ENCODE peak calls at places on chromosome X, in six cellular contexts. H, I, U, N, P and J are unnamed samples.

GRCh38 chrX:9835585-9836210 is 49.5 kb downstream of the SHROOM2 start:
- DNase-seq in P (no peak), I (no peak), H (no peak), N (no peak), U (no peak), J (no peak)

GRCh38 chrX:129600981-129601424 is 53.8 kb downstream of the APLN start:
- DNase-seq in H (peak), U (peak), P (no peak), N (peak), I (no peak), J (no peak)

GRCh38 chrX:22323541-22323940 is 50.8 kb downstream of the CBLL2 start:
- DNase-seq in N (no peak), P (no peak), H (no peak), I (no peak), U (peak), J (no peak)

GRCh38 chrX:10099411-10099810 is 57.4 kb upstream of the CLCN4 start:
- DNase-seq in H (no peak), U (no peak), P (no peak), I (no peak), N (no peak), J (no peak)

GRCh38 chrX:3550160-3550765 is 163.2 kb downstream of the PRKX start:
- DNase-seq in U (peak), P (no peak), H (no peak), N (no peak), I (no peak), J (no peak)

GRCh38 chrX:124328765-124329164 is 3.7 kb upstream of the TEX13D start:
- DNase-seq in H (no peak), I (no peak), U (peak), P (no peak), N (no peak), J (no peak)

GRCh38 chrX:23662853-23663252 is 4.4 kb upstream of the PRDX4 start:
- DNase-seq in I (no peak), N (peak), U (peak), H (peak), P (no peak), J (no peak)

GRCh38 chrX:151790421-151791160 is 56.0 kb downstream of the CNGA2 start:
- DNase-seq in U (no peak), I (no peak), P (no peak), N (no peak), H (no peak), J (no peak)

GRCh38 chrX:107561468-107562215 is 66.7 kb upstream of the PRPS1 start:
- DNase-seq in P (no peak), N (no peak), I (no peak), H (no peak), U (no peak), J (no peak)

GRCh38 chrX:76862509-76862908 is 435.0 kb downstream of the MAGEE1 start:
- DNase-seq in N (no peak), U (no peak), I (no peak), H (no peak), P (no peak), J (no peak)